ENCODE peak calls at places on chromosomes 12 and 14, in ten cellular contexts. L is naive thymus-derived CD4-positive, alpha-beta T cell; J is mesendoderm; N is colonic mucosa; T is A673; D is kidney; S is left ventricle myocardium inferior; C is mucosa of descending colon; W is ovary; Y is neuronal stem cell. B is an unnamed sample.

GRCh38 chr12:19689801-19690472 is 250.6 kb downstream of the AEBP2 start:
- DNase-seq in T (no peak), S (no peak), J (no peak), Y (no peak), C (no peak), D (peak; percentile 42), W (no peak), N (no peak), L (no peak), B (no peak)

GRCh38 chr14:86541969-86542368 is 1012.0 kb downstream of the FLRT2 start:
- DNase-seq in T (peak; percentile 58), C (no peak), S (no peak), W (no peak), L (no peak), J (no peak), Y (no peak), N (no peak), D (no peak), B (no peak)

GRCh38 chr14:88967299-88967698 is 142.8 kb downstream of the TTC8 start:
- DNase-seq in L (no peak), Y (no peak), J (no peak), N (no peak), D (no peak), S (no peak), W (no peak), T (no peak), C (no peak), B (no peak)

GRCh38 chr12:107845980-107846659 is 71.6 kb downstream of the ASCL4 start:
- DNase-seq in T (no peak), S (no peak), J (no peak), W (no peak), C (no peak), N (no peak), L (no peak), Y (no peak), D (no peak), B (no peak)

GRCh38 chr12:118166946-118167345 is 31.0 kb downstream of the PEBP1 start:
- DNase-seq in D (no peak), T (no peak), L (no peak), S (no peak), C (no peak), J (no peak), W (no peak), Y (no peak), N (no peak), B (no peak)

GRCh38 chr12:109695961-109696461 is 17.6 kb upstream of the FAM222A start:
- DNase-seq in N (no peak), C (no peak), L (no peak), S (no peak), D (no peak), T (no peak), Y (no peak), J (no peak), W (no peak), B (no peak)

GRCh38 chr14:104926619-104927431 is 2.1 kb downstream of the PLD4 start:
- DNase-seq in T (no peak), L (no peak), C (peak; percentile 30), Y (no peak), S (peak; percentile 9), N (no peak), W (no peak), D (peak; percentile 71), J (no peak), B (peak; percentile 78)

GRCh38 chr12:89756638-89757321 is 48.1 kb upstream of the ATP2B1 start:
- DNase-seq in C (peak; percentile 37), W (no peak), L (peak; percentile 12), D (no peak), N (peak; percentile 18), J (peak; percentile 33), T (peak; percentile 86), Y (no peak), S (no peak), B (no peak)

GRCh38 chr12:100024974-100025555 is 40.3 kb upstream of the ANKS1B start:
- DNase-seq in L (no peak), C (no peak), W (no peak), J (no peak), N (no peak), D (no peak), S (no peak), Y (no peak), T (no peak), B (no peak)

GRCh38 chr12:18943200-18943599 is 186.3 kb upstream of the PLEKHA5 start:
- DNase-seq in S (no peak), C (no peak), T (no peak), L (no peak), Y (no peak), W (no peak), N (no peak), D (no peak), J (no peak), B (no peak)

GRCh38 chr12:44235674-44236073 is 399.8 kb downstream of the TMEM117 start:
- DNase-seq in N (no peak), J (no peak), C (no peak), W (no peak), D (no peak), T (no peak), Y (no peak), L (no peak), S (no peak), B (no peak)

GRCh38 chr14:28671425-28671824 is 95.2 kb upstream of the FOXG1 start:
- DNase-seq in T (peak; percentile 3), L (no peak), Y (no peak), D (no peak), C (no peak), W (no peak), N (no peak), S (no peak), J (no peak), B (no peak)

GRCh38 chr12:52455818-52456217 is 3.9 kb upstream of the KRT6B start:
- DNase-seq in J (no peak), S (no peak), W (no peak), T (no peak), L (no peak), C (no peak), D (no peak), Y (no peak), N (no peak), B (no peak)

GRCh38 chr14:75088566-75089373 is 19.3 kb downstream of the ZC2HC1C start:
- DNase-seq in T (peak; percentile 82), S (no peak), J (peak; percentile 73), N (peak; percentile 72), D (no peak), Y (peak; percentile 33), W (peak; percentile 55), L (peak; percentile 43), C (peak; percentile 87), B (peak; percentile 47)

GRCh38 chr12:106140223-106140986 is 1.7 kb upstream of the NUAK1 start:
- DNase-seq in D (no peak), S (no peak), L (no peak), J (no peak), W (peak; percentile 31), N (no peak), C (no peak), T (no peak), Y (no peak), B (no peak)
- H3K4me1 ChIP-seq in D (peaks cover 3% of the 10 kb centered on the region), S (peaks cover 92% of the 10 kb centered on the region), L (no peaks in the 10 kb centered on the region), J (peaks cover 18% of the 10 kb centered on the region), W (peaks cover 12% of the 10 kb centered on the region), N (no peaks in the 10 kb centered on the region), C (peaks cover 10% of the 10 kb centered on the region), T (no peaks in the 10 kb centered on the region), Y (peaks cover 26% of the 10 kb centered on the region), B (peaks cover 19% of the 10 kb centered on the region)

DNA sequence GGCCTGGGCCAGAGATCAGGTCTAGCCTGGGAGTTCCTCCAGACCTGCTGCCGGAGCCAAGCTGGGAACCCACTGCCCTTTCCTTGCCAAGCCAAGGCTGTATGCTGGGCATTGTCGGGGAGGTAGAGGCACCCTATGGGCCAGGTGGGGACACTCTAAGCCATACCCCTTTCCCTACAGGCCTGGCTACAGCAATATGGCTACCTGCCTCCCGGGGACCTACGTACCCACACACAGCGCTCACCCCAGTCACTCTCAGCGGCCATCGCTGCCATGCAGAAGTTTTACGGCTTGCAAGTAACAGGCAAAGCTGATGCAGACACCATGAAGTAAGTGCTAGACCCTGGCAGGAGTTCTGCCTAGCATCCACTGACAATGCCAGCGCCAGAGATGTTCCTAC is 4.9 kb downstream of the MMP14 start:
- DNase-seq in N (no peak), L (no peak), D (no peak), Y (no peak), W (no peak), J (no peak), C (no peak), T (no peak), S (no peak), B (no peak)
- H3K36me3 ChIP-seq in N (peaks cover 18% of the 10 kb centered on the region), L (no peaks in the 10 kb centered on the region), D (peaks cover 24% of the 10 kb centered on the region), Y (peaks cover 2% of the 10 kb centered on the region), W (no peaks in the 10 kb centered on the region), J (peaks cover 34% of the 10 kb centered on the region), C (no peaks in the 10 kb centered on the region), T (peaks cover 53% of the 10 kb centered on the region), S (peaks cover 54% of the 10 kb centered on the region), B (no peaks in the 10 kb centered on the region)

GRCh38 chr12:121789800-121790748 is 3.4 kb downstream of the RHOF start:
- DNase-seq in S (peak; percentile 70), Y (no peak), J (peak; percentile 47), W (no peak), N (peak; percentile 61), C (peak; percentile 78), T (no peak), L (peak; percentile 94), D (peak; percentile 93), B (peak; percentile 97)
- H3K4me1 ChIP-seq in S (peaks cover 85% of the 10 kb centered on the region), Y (peaks cover 6% of the 10 kb centered on the region), J (peaks cover 5% of the 10 kb centered on the region), W (peaks cover 5% of the 10 kb centered on the region), N (peaks cover 13% of the 10 kb centered on the region), C (peaks cover 44% of the 10 kb centered on the region), T (peaks cover 13% of the 10 kb centered on the region), L (peaks cover 65% of the 10 kb centered on the region), D (peaks cover 12% of the 10 kb centered on the region), B (peaks cover 53% of the 10 kb centered on the region)

GRCh38 chr12:6207254-6207942 is 7.2 kb downstream of the CD9 start:
- DNase-seq in C (no peak), S (no peak), J (no peak), D (no peak), W (no peak), Y (no peak), T (no peak), L (no peak), N (no peak), B (peak; percentile 21)

GRCh38 chr12:6206327-6206726 is 6.1 kb downstream of the CD9 start:
- DNase-seq in J (no peak), Y (no peak), S (no peak), L (no peak), D (no peak), C (no peak), N (no peak), W (no peak), T (no peak), B (no peak)

GRCh38 chr12:6204533-6205143 is 4.4 kb downstream of the CD9 start:
- DNase-seq in N (no peak), D (no peak), T (no peak), C (no peak), W (no peak), S (no peak), L (no peak), Y (no peak), J (no peak), B (peak; percentile 40)

GRCh38 chr12:6205144-6205539 is 4.9 kb downstream of the CD9 start:
- DNase-seq in Y (no peak), C (peak; percentile 59), S (peak; percentile 74), D (no peak), N (peak; percentile 44), J (peak; percentile 84), W (peak; percentile 67), L (no peak), T (peak; percentile 21), B (peak; percentile 49)

DNA sequence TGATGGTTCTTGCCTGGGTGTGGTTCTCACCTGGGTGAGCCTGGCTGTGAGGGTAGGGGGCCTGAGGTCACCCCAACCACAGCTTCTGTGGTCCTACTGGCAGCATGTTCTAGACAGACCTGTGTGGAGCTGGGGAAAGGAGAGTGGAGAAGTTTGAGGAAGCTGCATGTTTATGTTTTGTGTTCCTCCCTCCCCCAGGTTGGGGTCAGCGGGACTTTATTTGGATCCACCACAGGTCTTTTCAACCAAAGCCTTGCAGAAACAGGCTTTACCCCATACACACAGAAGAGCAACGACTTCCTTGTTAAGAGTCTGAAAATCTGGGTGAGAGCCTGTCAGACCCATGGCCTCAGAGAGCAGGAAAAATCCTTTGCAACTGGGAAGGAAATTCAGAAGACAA is 5.6 kb downstream of the CD9 start:
- DNase-seq in W (no peak), N (no peak), Y (no peak), L (no peak), D (no peak), J (no peak), S (no peak), T (no peak), C (no peak), B (no peak)
- H3K36me3 ChIP-seq in W (no peaks in the 10 kb centered on the region), N (no peaks in the 10 kb centered on the region), Y (no peaks in the 10 kb centered on the region), L (no peaks in the 10 kb centered on the region), D (no peaks in the 10 kb centered on the region), J (no peaks in the 10 kb centered on the region), S (peaks cover 10% of the 10 kb centered on the region), T (no peaks in the 10 kb centered on the region), C (no peaks in the 10 kb centered on the region), B (peaks cover 8% of the 10 kb centered on the region)

B was measured in Peyer's patch.